ENCODE peak calls at places on chromosome 3, in seven cellular contexts. P, Q, F, T, E, J and V are unnamed samples.

GRCh38 chr3:60970850-60971249 is 280.4 kb downstream of the FHIT start:
- DNase-seq in P (no peak), Q (no peak), F (no peak), T (no peak), E (no peak), J (no peak), V (no peak)

GRCh38 chr3:167909443-167910287 is 174.1 kb downstream of the SERPINI1 start:
- DNase-seq in P (no peak), Q (no peak), F (no peak), T (no peak), E (no peak), J (no peak), V (no peak)

GRCh38 chr3:111669926-111670630 is 74.9 kb upstream of the ZBED2 start:
- DNase-seq in P (no peak), Q (no peak), F (no peak), T (peak; percentile 80), E (no peak), J (no peak), V (no peak)

GRCh38 chr3:48077835-48078234 is 61.6 kb upstream of the MAP4 start:
- DNase-seq in P (no peak), Q (no peak), F (no peak), T (no peak), E (no peak), J (no peak), V (no peak)

GRCh38 chr3:78268716-78269668 is 1229.1 kb downstream of the ROBO2 start:
- DNase-seq in P (no peak), Q (no peak), F (no peak), T (peak; percentile 83), E (peak; percentile 21), J (no peak), V (no peak)

GRCh38 chr3:52841211-52841980 is 6.6 kb upstream of the MUSTN1 start:
- DNase-seq in P (no peak), Q (no peak), F (no peak), T (peak; percentile 60), E (no peak), J (no peak), V (no peak)

GRCh38 chr3:26653811-26654379 is 31.3 kb downstream of the LRRC3B start:
- DNase-seq in P (no peak), Q (no peak), F (no peak), T (no peak), E (no peak), J (no peak), V (no peak)

GRCh38 chr3:138114431-138114918 is 933 bp downstream of the DZIP1L start:
- DNase-seq in P (no peak), Q (no peak), F (no peak), T (no peak), E (no peak), J (no peak), V (no peak)

GRCh38 chr3:158095302-158095997 is 10.8 kb downstream of the SHOX2 start:
- DNase-seq in P (no peak), Q (no peak), F (no peak), T (no peak), E (no peak), J (no peak), V (no peak)

GRCh38 chr3:183812746-183813445 is 12.5 kb downstream of the MAP6D1 start:
- DNase-seq in P (no peak), Q (no peak), F (no peak), T (no peak), E (no peak), J (no peak), V (no peak)

GRCh38 chr3:108407858-108408257 is 102.5 kb downstream of the MYH15 start:
- DNase-seq in P (no peak), Q (no peak), F (no peak), T (no peak), E (no peak), J (no peak), V (no peak)

GRCh38 chr3:78912687-78913086 is 855.1 kb downstream of the ROBO1 start:
- DNase-seq in P (no peak), Q (no peak), F (no peak), T (peak; percentile 57), E (no peak), J (no peak), V (no peak)

GRCh38 chr3:133532951-133533350 is 40.5 kb upstream of the CDV3 start:
- DNase-seq in P (no peak), Q (no peak), F (no peak), T (peak; percentile 66), E (no peak), J (no peak), V (no peak)

GRCh38 chr3:46593274-46593862 is 19.0 kb upstream of the FAM240A start:
- DNase-seq in P (no peak), Q (no peak), F (no peak), T (no peak), E (no peak), J (no peak), V (no peak)

GRCh38 chr3:29156071-29156715 is 124.7 kb upstream of the RBMS3 start:
- DNase-seq in P (no peak), Q (no peak), F (no peak), T (no peak), E (no peak), J (no peak), V (no peak)

GRCh38 chr3:50573566-50574279 is 4.4 kb downstream of the HEMK1 start:
- DNase-seq in P (no peak), Q (no peak), F (no peak), T (peak; percentile 89), E (peak; percentile 64), J (peak; percentile 40), V (no peak)

GRCh38 chr3:98573231-98573728 is 20.1 kb downstream of the CPOX start:
- DNase-seq in P (no peak), Q (no peak), F (no peak), T (peak; percentile 64), E (no peak), J (no peak), V (no peak)

GRCh38 chr3:20039082-20039764 is 1.0 kb upstream of the KAT2B start:
- DNase-seq in P (no peak), Q (no peak), F (no peak), T (no peak), E (no peak), J (no peak), V (no peak)

GRCh38 chr3:42052867-42053351 is 38.2 kb upstream of the TRAK1 start:
- DNase-seq in P (no peak), Q (no peak), F (no peak), T (no peak), E (no peak), J (no peak), V (no peak)

GRCh38 chr3:126348308-126348920 is 8.8 kb downstream of the KLF15 start:
- DNase-seq in P (no peak), Q (no peak), F (no peak), T (no peak), E (no peak), J (no peak), V (no peak)

GRCh38 chr3:184154909-184155643 is at the start of gene DVL3:
- DNase-seq in P (no peak), Q (no peak), F (peak; percentile 78), T (peak; percentile 60), E (no peak), J (peak; percentile 48), V (no peak)

GRCh38 chr3:59749291-59749690 is 699.5 kb upstream of the CFAP20DC start:
- DNase-seq in P (no peak), Q (no peak), F (no peak), T (no peak), E (no peak), J (no peak), V (no peak)

GRCh38 chr3:158528306-158528705 is 42.7 kb upstream of the MLF1 start:
- DNase-seq in P (no peak), Q (no peak), F (peak; percentile 86), T (no peak), E (no peak), J (no peak), V (no peak)

GRCh38 chr3:46505953-46506352 is 8.2 kb downstream of the RTP3 start:
- DNase-seq in P (no peak), Q (no peak), F (no peak), T (no peak), E (no peak), J (no peak), V (no peak)

GRCh38 chr3:99925584-99925983 is 107.9 kb downstream of the CMSS1 start:
- DNase-seq in P (no peak), Q (no peak), F (no peak), T (no peak), E (no peak), J (no peak), V (no peak)

GRCh38 chr3:122111974-122112373 is 56.8 kb downstream of the CD86 start:
- DNase-seq in P (no peak), Q (no peak), F (no peak), T (no peak), E (no peak), J (no peak), V (no peak)